ENCODE peak calls at places on chromosomes 3 and 15, in eight cellular contexts. One of them, this sample, is unnamed.
A peak's percentile ranks its signal among the peaks of the same experiment; 100 is the strongest.

GRCh38 chr3:139491966-139492365 is 15.7 kb upstream of the RBP2 start:
- DNase-seq in heart right ventricle: no peak
- DNase-seq in BE2C: peak; percentile 54
- DNase-seq in suprapubic skin: no peak
- DNase-seq in thoracic aorta: no peak
- DNase-seq in ovary: no peak
- DNase-seq in kidney: no peak
- DNase-seq in fibroblast of lung: no peak
- DNase-seq in this sample: no peak

GRCh38 chr3:160950542-160950941 is 154.6 kb downstream of the B3GALNT1 start:
- DNase-seq in heart right ventricle: no peak
- DNase-seq in BE2C: no peak
- DNase-seq in suprapubic skin: no peak
- DNase-seq in thoracic aorta: no peak
- DNase-seq in ovary: no peak
- DNase-seq in kidney: no peak
- DNase-seq in fibroblast of lung: no peak
- DNase-seq in this sample: no peak

GRCh38 chr3:167172377-167172776 is 207.7 kb downstream of the ZBBX start:
- DNase-seq in heart right ventricle: no peak
- DNase-seq in BE2C: no peak
- DNase-seq in suprapubic skin: no peak
- DNase-seq in thoracic aorta: no peak
- DNase-seq in ovary: no peak
- DNase-seq in kidney: no peak
- DNase-seq in fibroblast of lung: no peak
- DNase-seq in this sample: no peak

GRCh38 chr3:138300657-138301056 is 29.0 kb downstream of the NME9 start:
- DNase-seq in heart right ventricle: no peak
- DNase-seq in BE2C: no peak
- DNase-seq in suprapubic skin: no peak
- DNase-seq in thoracic aorta: no peak
- DNase-seq in ovary: no peak
- DNase-seq in kidney: no peak
- DNase-seq in fibroblast of lung: no peak
- DNase-seq in this sample: no peak

GRCh38 chr3:70264122-70264780 is 48.2 kb downstream of the MDFIC2 start:
- DNase-seq in heart right ventricle: no peak
- DNase-seq in BE2C: no peak
- DNase-seq in suprapubic skin: no peak
- DNase-seq in thoracic aorta: no peak
- DNase-seq in ovary: no peak
- DNase-seq in kidney: no peak
- DNase-seq in fibroblast of lung: peak; percentile 1
- DNase-seq in this sample: no peak

GRCh38 chr3:125436921-125437320 is 61.8 kb upstream of the ZNF148 start:
- DNase-seq in heart right ventricle: no peak
- DNase-seq in BE2C: no peak
- DNase-seq in suprapubic skin: no peak
- DNase-seq in thoracic aorta: no peak
- DNase-seq in ovary: no peak
- DNase-seq in kidney: no peak
- DNase-seq in fibroblast of lung: no peak
- DNase-seq in this sample: no peak

GRCh38 chr15:51731549-51732267 is 5.7 kb downstream of the LYSMD2 start:
- DNase-seq in heart right ventricle: no peak
- DNase-seq in BE2C: no peak
- DNase-seq in suprapubic skin: no peak
- DNase-seq in thoracic aorta: no peak
- DNase-seq in ovary: no peak
- DNase-seq in kidney: no peak
- DNase-seq in fibroblast of lung: peak; percentile 78
- DNase-seq in this sample: peak; percentile 59

GRCh38 chr15:40925863-40926658 is 3.1 kb upstream of the DLL4 start:
- DNase-seq in heart right ventricle: no peak
- DNase-seq in BE2C: no peak
- DNase-seq in suprapubic skin: no peak
- DNase-seq in thoracic aorta: no peak
- DNase-seq in ovary: no peak
- DNase-seq in kidney: peak; percentile 75
- DNase-seq in fibroblast of lung: peak; percentile 31
- DNase-seq in this sample: no peak

GRCh38 chr3:53051929-53052328 is 6.1 kb upstream of the SFMBT1 start:
- DNase-seq in heart right ventricle: no peak
- DNase-seq in BE2C: no peak
- DNase-seq in suprapubic skin: no peak
- DNase-seq in thoracic aorta: no peak
- DNase-seq in ovary: no peak
- DNase-seq in kidney: no peak
- DNase-seq in fibroblast of lung: no peak
- DNase-seq in this sample: no peak

GRCh38 chr3:12506201-12506600 is 21.9 kb downstream of the TSEN2 start:
- DNase-seq in heart right ventricle: no peak
- DNase-seq in BE2C: no peak
- DNase-seq in suprapubic skin: no peak
- DNase-seq in thoracic aorta: no peak
- DNase-seq in ovary: no peak
- DNase-seq in kidney: no peak
- DNase-seq in fibroblast of lung: no peak
- DNase-seq in this sample: no peak

GRCh38 chr3:100463002-100463401 is 29.4 kb upstream of the TMEM45A start:
- DNase-seq in heart right ventricle: no peak
- DNase-seq in BE2C: peak; percentile 37
- DNase-seq in suprapubic skin: no peak
- DNase-seq in thoracic aorta: no peak
- DNase-seq in ovary: no peak
- DNase-seq in kidney: no peak
- DNase-seq in fibroblast of lung: peak; percentile 81
- DNase-seq in this sample: no peak

GRCh38 chr3:106323586-106323985 is 454.8 kb upstream of the CBLB start:
- DNase-seq in heart right ventricle: no peak
- DNase-seq in BE2C: no peak
- DNase-seq in suprapubic skin: no peak
- DNase-seq in thoracic aorta: no peak
- DNase-seq in ovary: no peak
- DNase-seq in kidney: no peak
- DNase-seq in fibroblast of lung: no peak
- DNase-seq in this sample: no peak

GRCh38 chr3:159803444-159803843 is 185.2 kb upstream of the IL12A start:
- DNase-seq in heart right ventricle: no peak
- DNase-seq in BE2C: no peak
- DNase-seq in suprapubic skin: no peak
- DNase-seq in thoracic aorta: no peak
- DNase-seq in ovary: no peak
- DNase-seq in kidney: no peak
- DNase-seq in fibroblast of lung: peak; percentile 43
- DNase-seq in this sample: no peak

GRCh38 chr3:159800434-159801121 is 188.1 kb upstream of the IL12A start:
- DNase-seq in heart right ventricle: no peak
- DNase-seq in BE2C: no peak
- DNase-seq in suprapubic skin: no peak
- DNase-seq in thoracic aorta: no peak
- DNase-seq in ovary: no peak
- DNase-seq in kidney: no peak
- DNase-seq in fibroblast of lung: no peak
- DNase-seq in this sample: no peak

GRCh38 chr3:159804726-159805410 is 183.8 kb upstream of the IL12A start:
- DNase-seq in heart right ventricle: no peak
- DNase-seq in BE2C: peak; percentile 75
- DNase-seq in suprapubic skin: no peak
- DNase-seq in thoracic aorta: peak; percentile 41
- DNase-seq in ovary: peak; percentile 46
- DNase-seq in kidney: peak; percentile 59
- DNase-seq in fibroblast of lung: peak; percentile 91
- DNase-seq in this sample: peak; percentile 72

GRCh38 chr3:159805411-159805772 is 183.2 kb upstream of the IL12A start:
- DNase-seq in heart right ventricle: no peak
- DNase-seq in BE2C: no peak
- DNase-seq in suprapubic skin: no peak
- DNase-seq in thoracic aorta: no peak
- DNase-seq in ovary: no peak
- DNase-seq in kidney: no peak
- DNase-seq in fibroblast of lung: no peak
- DNase-seq in this sample: no peak

DNA sequence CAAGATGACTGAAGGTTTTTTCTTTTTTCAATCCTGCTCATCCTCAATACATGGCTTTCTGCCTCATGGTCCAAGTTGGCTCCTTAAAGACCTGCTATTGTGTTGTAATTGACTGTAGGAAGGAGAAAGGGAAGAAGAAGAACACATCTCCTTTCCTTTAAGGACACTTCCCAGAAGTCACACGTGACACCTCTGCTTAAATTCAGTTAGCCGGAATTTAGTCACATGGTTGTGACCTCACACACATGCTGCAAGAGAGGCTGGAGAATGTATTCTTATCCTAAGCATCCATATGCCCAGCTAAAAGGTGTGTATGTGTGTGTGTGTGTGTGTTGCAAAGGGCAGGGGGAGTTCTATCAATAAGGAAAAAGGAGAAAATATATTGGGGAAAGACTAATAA is 185.8 kb upstream of the IL12A start:
- DNase-seq in heart right ventricle: no peak
- DNase-seq in BE2C: no peak
- DNase-seq in suprapubic skin: no peak
- DNase-seq in thoracic aorta: no peak
- DNase-seq in ovary: no peak
- DNase-seq in kidney: no peak
- DNase-seq in fibroblast of lung: no peak
- DNase-seq in this sample: no peak
- H3K4me1 ChIP-seq in heart right ventricle: peaks cover 46% of the 10 kb centered on the region
- H3K4me1 ChIP-seq in BE2C: no peaks in the 10 kb centered on the region
- H3K4me1 ChIP-seq in suprapubic skin: peaks cover 35% of the 10 kb centered on the region
- H3K4me1 ChIP-seq in thoracic aorta: peaks cover 96% of the 10 kb centered on the region
- H3K4me1 ChIP-seq in ovary: peaks cover 4% of the 10 kb centered on the region
- H3K4me1 ChIP-seq in kidney: peaks cover 13% of the 10 kb centered on the region
- H3K4me1 ChIP-seq in fibroblast of lung: peaks cover 20% of the 10 kb centered on the region
- H3K4me1 ChIP-seq in this sample: no peaks in the 10 kb centered on the region

DNA sequence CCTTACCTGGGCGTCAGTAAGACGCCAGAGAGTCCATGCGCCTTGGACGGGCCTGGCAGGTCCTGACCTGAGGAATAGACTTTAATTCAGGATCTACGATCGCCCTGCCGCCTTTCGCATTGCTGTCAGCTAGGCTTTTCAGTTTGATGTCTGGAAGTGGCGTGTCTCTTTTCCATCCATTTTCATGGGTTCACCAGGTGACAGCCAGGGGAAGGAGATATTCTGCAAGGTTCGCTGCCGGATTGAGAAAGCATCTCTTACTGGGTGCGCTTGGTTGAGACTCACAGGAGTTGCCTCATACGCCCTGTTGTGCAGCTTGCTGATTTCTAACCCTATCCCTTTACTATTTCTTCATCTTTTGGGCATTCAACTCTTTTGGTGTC is 7.4 kb downstream of the EPHA3 start:
- DNase-seq in heart right ventricle: no peak
- DNase-seq in BE2C: no peak
- DNase-seq in suprapubic skin: no peak
- DNase-seq in thoracic aorta: no peak
- DNase-seq in ovary: no peak
- DNase-seq in kidney: no peak
- DNase-seq in fibroblast of lung: no peak
- DNase-seq in this sample: no peak
- TF ChIP-seq CTCF in heart right ventricle: peak; percentile 10
- TF ChIP-seq CTCF in BE2C: no peak
- TF ChIP-seq CTCF in suprapubic skin: no peak
- TF ChIP-seq CTCF in thoracic aorta: no peak
- TF ChIP-seq CTCF in ovary: no peak
- TF ChIP-seq CTCF in kidney: no peak
- TF ChIP-seq CTCF in fibroblast of lung: no peak
- TF ChIP-seq CTCF in this sample: no peak

DNA sequence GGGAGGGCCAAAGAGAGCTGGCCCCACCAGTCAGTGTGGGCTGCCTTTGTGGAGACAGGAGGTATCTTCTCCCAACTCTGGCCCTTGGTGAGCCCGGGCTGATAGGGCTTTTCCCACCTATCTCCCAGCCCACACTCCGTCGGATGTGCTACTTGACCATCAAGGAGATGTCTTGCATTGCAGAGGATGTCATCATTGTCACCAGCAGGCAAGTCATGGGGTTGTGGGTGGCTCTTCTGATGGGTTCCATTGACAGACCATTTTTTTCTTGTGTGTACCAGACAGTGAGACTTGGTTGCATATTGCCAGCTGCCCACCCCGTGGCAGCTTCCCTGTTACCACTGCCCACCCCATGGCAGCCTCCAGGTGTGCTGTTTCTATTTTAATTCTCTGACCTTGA is 3.3 kb downstream of the COPG1 start:
- DNase-seq in heart right ventricle: no peak
- DNase-seq in BE2C: no peak
- DNase-seq in suprapubic skin: no peak
- DNase-seq in thoracic aorta: no peak
- DNase-seq in ovary: no peak
- DNase-seq in kidney: no peak
- DNase-seq in fibroblast of lung: no peak
- DNase-seq in this sample: no peak
- H3K4me3 ChIP-seq in heart right ventricle: no peak overlapping the region
- H3K4me3 ChIP-seq in BE2C: no peak overlapping the region
- H3K4me3 ChIP-seq in suprapubic skin: no peak overlapping the region
- H3K4me3 ChIP-seq in thoracic aorta: no peak overlapping the region
- H3K4me3 ChIP-seq in ovary: no peak overlapping the region
- H3K4me3 ChIP-seq in kidney: no peak overlapping the region
- H3K4me3 ChIP-seq in fibroblast of lung: no peak overlapping the region
- H3K4me3 ChIP-seq in this sample: no peak overlapping the region

GRCh38 chr15:63188247-63188936 is 1.0 kb upstream of the RAB8B start:
- DNase-seq in heart right ventricle: no peak
- DNase-seq in BE2C: no peak
- DNase-seq in suprapubic skin: no peak
- DNase-seq in thoracic aorta: no peak
- DNase-seq in ovary: no peak
- DNase-seq in kidney: no peak
- DNase-seq in fibroblast of lung: no peak
- DNase-seq in this sample: no peak
- H3K4me1 ChIP-seq in heart right ventricle: peaks cover 11% of the 10 kb centered on the region
- H3K4me1 ChIP-seq in BE2C: peaks cover 12% of the 10 kb centered on the region
- H3K4me1 ChIP-seq in suprapubic skin: peaks cover 37% of the 10 kb centered on the region
- H3K4me1 ChIP-seq in thoracic aorta: peaks cover 27% of the 10 kb centered on the region
- H3K4me1 ChIP-seq in ovary: peaks cover 5% of the 10 kb centered on the region
- H3K4me1 ChIP-seq in kidney: peaks cover 13% of the 10 kb centered on the region
- H3K4me1 ChIP-seq in fibroblast of lung: peaks cover 5% of the 10 kb centered on the region
- H3K4me1 ChIP-seq in this sample: no peaks in the 10 kb centered on the region

GRCh38 chr3:17047162-17047561 is 162.4 kb downstream of the PLCL2 start:
- DNase-seq in heart right ventricle: no peak
- DNase-seq in BE2C: no peak
- DNase-seq in suprapubic skin: no peak
- DNase-seq in thoracic aorta: no peak
- DNase-seq in ovary: no peak
- DNase-seq in kidney: no peak
- DNase-seq in fibroblast of lung: no peak
- DNase-seq in this sample: no peak
- TF ChIP-seq CTCF in heart right ventricle: no peak
- TF ChIP-seq CTCF in BE2C: no peak
- TF ChIP-seq CTCF in suprapubic skin: no peak
- TF ChIP-seq CTCF in thoracic aorta: no peak
- TF ChIP-seq CTCF in ovary: no peak
- TF ChIP-seq CTCF in kidney: no peak
- TF ChIP-seq CTCF in fibroblast of lung: no peak
- TF ChIP-seq CTCF in this sample: no peak

This sample was measured in right atrium auricular region.